ENCODE peak calls at places on chromosomes 7 and 10, in seven cellular contexts. V, T, Z, D, Q, M and S are unnamed samples.

GRCh38 chr7:155530601-155531000 is 15.8 kb downstream of the CNPY1 start:
- DNase-seq in Z (no peak), D (no peak), T (no peak), V (no peak), M (peak), Q (no peak), S (no peak)

GRCh38 chr7:50584793-50585399 is 19.7 kb upstream of the DDC start:
- DNase-seq in V (no peak), T (no peak), Z (no peak), D (no peak), M (no peak), Q (no peak), S (no peak)

GRCh38 chr7:32030904-32031692 is 39.1 kb downstream of the PDE1C start:
- DNase-seq in T (no peak), Z (no peak), D (no peak), V (no peak), Q (peak), M (no peak), S (no peak)

GRCh38 chr10:99396471-99396870 is 34.0 kb downstream of the GOT1 start:
- DNase-seq in Q (peak), M (no peak), Z (peak), T (no peak), V (no peak), D (no peak), S (peak)

GRCh38 chr10:35092851-35093250 is 2.7 kb upstream of the CUL2 start:
- DNase-seq in M (no peak), Q (no peak), Z (no peak), T (no peak), V (no peak), D (peak), S (no peak)

GRCh38 chr10:46092523-46093195 is 46.6 kb upstream of the MSMB start:
- DNase-seq in Q (no peak), V (no peak), Z (no peak), T (no peak), M (no peak), D (peak), S (no peak)

GRCh38 chr10:69629897-69630650 is at the start of gene FAM241B:
- DNase-seq in Q (peak), D (peak), V (peak), Z (peak), T (no peak), M (peak), S (peak)

GRCh38 chr7:158824028-158824427 is 5.3 kb downstream of the ESYT2 start:
- DNase-seq in V (peak), Z (no peak), D (peak), Q (peak), M (no peak), T (no peak), S (no peak)

GRCh38 chr7:79180533-79180932 is 272.9 kb downstream of the MAGI2 start:
- DNase-seq in Z (no peak), D (no peak), V (no peak), T (no peak), M (no peak), Q (no peak), S (no peak)

GRCh38 chr10:132563485-132564248 is 26.1 kb downstream of the INPP5A start:
- DNase-seq in T (no peak), Z (no peak), D (no peak), V (peak), M (no peak), Q (peak), S (no peak)

GRCh38 chr7:94042381-94042780 is 38.2 kb upstream of the BET1 start:
- DNase-seq in Z (no peak), V (no peak), D (no peak), M (no peak), Q (no peak), T (no peak), S (no peak)

GRCh38 chr10:12473491-12473890 is 124.1 kb downstream of the CAMK1D start:
- DNase-seq in D (no peak), V (no peak), Z (no peak), T (no peak), Q (peak), M (no peak), S (no peak)

GRCh38 chr10:18400911-18401260 is 250.5 kb downstream of the NSUN6 start:
- DNase-seq in T (no peak), Q (no peak), V (no peak), D (peak), M (no peak), Z (no peak), S (no peak)

GRCh38 chr10:48333856-48334255 is 27.4 kb downstream of the MAPK8 start:
- DNase-seq in M (no peak), V (no peak), Z (no peak), Q (peak), D (no peak), T (no peak), S (no peak)

GRCh38 chr7:725223-726005 is 1.1 kb upstream of the DNAAF5 start:
- DNase-seq in Z (peak), V (no peak), T (no peak), Q (peak), M (no peak), D (no peak), S (peak)

GRCh38 chr7:33692956-33693355 is 212.4 kb upstream of the BMPER start:
- DNase-seq in D (no peak), Q (peak), Z (peak), T (no peak), V (no peak), M (no peak), S (no peak)

GRCh38 chr7:54477083-54477482 is 65.1 kb upstream of the VSTM2A start:
- DNase-seq in Q (no peak), Z (no peak), V (no peak), T (no peak), M (no peak), D (peak), S (no peak)
- TF ChIP-seq CTCF in Q (no peak), Z (no peak), V (no peak), T (no peak), M (no peak), D (peak), S (no peak)

DNA sequence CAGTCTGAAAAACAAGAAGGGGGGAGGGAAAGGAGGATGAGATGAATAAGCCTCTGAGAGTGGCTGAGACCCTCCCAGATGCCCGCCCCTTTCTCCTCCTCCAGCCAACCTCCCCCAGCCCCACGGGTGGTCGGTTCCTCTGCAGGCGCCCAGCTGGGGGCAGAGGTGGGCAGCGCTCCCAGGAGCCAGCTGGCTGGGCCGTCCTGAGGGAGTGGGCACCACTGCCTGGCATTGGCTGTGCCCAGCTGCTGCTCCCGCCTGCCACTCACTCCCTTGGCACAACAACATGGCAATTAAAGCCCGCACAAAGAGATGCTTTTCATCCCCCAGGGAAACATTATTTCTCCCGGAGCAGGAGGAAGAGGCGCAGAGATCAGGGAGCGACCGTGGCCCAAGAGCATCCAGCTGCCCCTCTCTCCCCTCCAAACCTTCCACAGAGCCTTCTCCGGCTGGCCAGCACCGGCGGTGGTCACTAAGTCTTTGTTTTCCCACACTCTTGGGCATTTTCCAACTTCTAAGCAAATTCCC is 107.2 kb downstream of the SPDYE5 start:
- DNase-seq in M (no peak), V (no peak), D (no peak), T (no peak), Z (no peak), Q (peak), S (no peak)
- H3K4me3 ChIP-seq in M (no peak), V (no peak), D (no peak), T (peak), Z (no peak), Q (no peak), S (no peak)

GRCh38 chr10:15440204-15440711 is 69.2 kb upstream of the FAM171A1 start:
- DNase-seq in M (no peak), V (no peak), Z (peak), Q (no peak), T (peak), D (no peak), S (no peak)

GRCh38 chr10:15436696-15437095 is 65.6 kb upstream of the FAM171A1 start:
- DNase-seq in Q (peak), M (no peak), V (no peak), D (no peak), Z (no peak), T (no peak), S (no peak)

GRCh38 chr10:15442056-15442455 is 71.0 kb upstream of the FAM171A1 start:
- DNase-seq in D (no peak), T (no peak), M (no peak), Z (no peak), Q (no peak), V (no peak), S (no peak)

GRCh38 chr10:15444105-15445021 is 73.3 kb upstream of the FAM171A1 start:
- DNase-seq in M (no peak), V (no peak), D (no peak), Z (no peak), Q (no peak), T (no peak), S (no peak)

GRCh38 chr10:15439381-15439837 is 68.3 kb upstream of the FAM171A1 start:
- DNase-seq in M (no peak), T (peak), D (no peak), V (no peak), Z (peak), Q (peak), S (peak)
- TF ChIP-seq CTCF in M (peak), T (peak), D (no peak), V (no peak), Z (peak), Q (peak), S (peak)

GRCh38 chr7:151304856-151305255 is 36.8 kb upstream of the NUB1 start:
- DNase-seq in V (no peak), Z (peak), Q (no peak), M (no peak), D (no peak), T (no peak), S (peak)
- H3K4me3 ChIP-seq in V (no peak), Z (no peak), Q (no peak), M (peak), D (no peak), T (no peak), S (peak)